ENCODE peak calls at places on chromosome 20, in ten cellular contexts. Y is neural progenitor cell, C is astrocyte of the spinal cord, J is heart left ventricle, K is pancreas, M is BJ, Z is astrocyte of the cerebellum, O is mammary epithelial cell, G is IMR-90, E is lower lobe of right lung. I is an unnamed sample.

GRCh38 chr20:58740356-58741308 is 48.0 kb downstream of the NPEPL1 start:
- DNase-seq in Y (no peak), C (no peak), J (no peak), K (peak), M (no peak), Z (no peak), O (no peak), G (no peak), E (no peak), I (no peak)

GRCh38 chr20:37727247-37727956 is 33.6 kb downstream of the CTNNBL1 start:
- DNase-seq in Y (peak), C (no peak), J (peak), K (no peak), M (no peak), Z (no peak), O (no peak), G (no peak), E (no peak), I (no peak)

GRCh38 chr20:14986026-14986655 is 648.7 kb upstream of the FLRT3 start:
- DNase-seq in Y (no peak), C (peak), J (peak), K (peak), M (no peak), Z (no peak), O (peak), G (no peak), E (peak), I (peak)

GRCh38 chr20:19890358-19891117 is 126.6 kb upstream of the NAA20 start:
- DNase-seq in Y (no peak), C (no peak), J (no peak), K (no peak), M (no peak), Z (no peak), O (no peak), G (no peak), E (no peak), I (no peak)

GRCh38 chr20:32168184-32168910 is 39.2 kb downstream of the PLAGL2 start:
- DNase-seq in Y (peak), C (peak), J (no peak), K (no peak), M (no peak), Z (peak), O (no peak), G (peak), E (no peak), I (no peak)

GRCh38 chr20:21395666-21396044 is 1.7 kb downstream of the NKX2-4 start:
- DNase-seq in Y (peak), C (no peak), J (no peak), K (no peak), M (no peak), Z (no peak), O (no peak), G (no peak), E (no peak), I (no peak)

GRCh38 chr20:3358676-3359340 is 48.7 kb downstream of the DNAAF9 start:
- DNase-seq in Y (peak), C (no peak), J (no peak), K (no peak), M (no peak), Z (no peak), O (no peak), G (no peak), E (no peak), I (no peak)

GRCh38 chr20:19310541-19310940 is 98.1 kb downstream of the SLC24A3 start:
- DNase-seq in Y (no peak), C (no peak), J (no peak), K (no peak), M (no peak), Z (no peak), O (no peak), G (no peak), E (no peak), I (no peak)

GRCh38 chr20:50320005-50320909 is 129.6 kb downstream of the CEBPB start:
- DNase-seq in Y (no peak), C (no peak), J (no peak), K (no peak), M (no peak), Z (no peak), O (peak), G (no peak), E (peak), I (no peak)

GRCh38 chr20:36235892-36236785 is at the start of gene AAR2:
- DNase-seq in Y (peak), C (peak), J (peak), K (peak), M (peak), Z (peak), O (peak), G (peak), E (peak), I (peak)

GRCh38 chr20:23136893-23137745 is 51.0 kb upstream of the CD93 start:
- DNase-seq in Y (no peak), C (no peak), J (no peak), K (no peak), M (no peak), Z (no peak), O (peak), G (no peak), E (peak), I (no peak)

GRCh38 chr20:3560578-3560977 is 89.8 kb downstream of the ATRN start:
- DNase-seq in Y (no peak), C (no peak), J (no peak), K (no peak), M (no peak), Z (no peak), O (peak), G (peak), E (no peak), I (no peak)

GRCh38 chr20:63735859-63736718 is at the start of gene LIME1:
- DNase-seq in Y (no peak), C (no peak), J (no peak), K (no peak), M (no peak), Z (no peak), O (no peak), G (no peak), E (peak), I (no peak)

GRCh38 chr20:36584018-36584481 is 10.7 kb downstream of the TGIF2 start:
- DNase-seq in Y (no peak), C (no peak), J (no peak), K (no peak), M (no peak), Z (no peak), O (no peak), G (no peak), E (no peak), I (no peak)

GRCh38 chr20:62190639-62191411 is 8.0 kb downstream of the MTG2 start:
- DNase-seq in Y (no peak), C (no peak), J (no peak), K (no peak), M (no peak), Z (no peak), O (no peak), G (no peak), E (peak), I (no peak)

GRCh38 chr20:53161073-53161472 is 188.9 kb downstream of the TSHZ2 start:
- DNase-seq in Y (no peak), C (no peak), J (no peak), K (no peak), M (no peak), Z (no peak), O (no peak), G (no peak), E (no peak), I (no peak)

GRCh38 chr20:55004044-55004443 is 528.7 kb downstream of the DOK5 start:
- DNase-seq in Y (no peak), C (no peak), J (no peak), K (no peak), M (no peak), Z (no peak), O (no peak), G (no peak), E (no peak), I (no peak)
- TF ChIP-seq CTCF in Y (no peak), C (no peak), J (no peak), K (no peak), M (no peak), Z (peak), O (peak), G (no peak), E (no peak), I (peak)

DNA sequence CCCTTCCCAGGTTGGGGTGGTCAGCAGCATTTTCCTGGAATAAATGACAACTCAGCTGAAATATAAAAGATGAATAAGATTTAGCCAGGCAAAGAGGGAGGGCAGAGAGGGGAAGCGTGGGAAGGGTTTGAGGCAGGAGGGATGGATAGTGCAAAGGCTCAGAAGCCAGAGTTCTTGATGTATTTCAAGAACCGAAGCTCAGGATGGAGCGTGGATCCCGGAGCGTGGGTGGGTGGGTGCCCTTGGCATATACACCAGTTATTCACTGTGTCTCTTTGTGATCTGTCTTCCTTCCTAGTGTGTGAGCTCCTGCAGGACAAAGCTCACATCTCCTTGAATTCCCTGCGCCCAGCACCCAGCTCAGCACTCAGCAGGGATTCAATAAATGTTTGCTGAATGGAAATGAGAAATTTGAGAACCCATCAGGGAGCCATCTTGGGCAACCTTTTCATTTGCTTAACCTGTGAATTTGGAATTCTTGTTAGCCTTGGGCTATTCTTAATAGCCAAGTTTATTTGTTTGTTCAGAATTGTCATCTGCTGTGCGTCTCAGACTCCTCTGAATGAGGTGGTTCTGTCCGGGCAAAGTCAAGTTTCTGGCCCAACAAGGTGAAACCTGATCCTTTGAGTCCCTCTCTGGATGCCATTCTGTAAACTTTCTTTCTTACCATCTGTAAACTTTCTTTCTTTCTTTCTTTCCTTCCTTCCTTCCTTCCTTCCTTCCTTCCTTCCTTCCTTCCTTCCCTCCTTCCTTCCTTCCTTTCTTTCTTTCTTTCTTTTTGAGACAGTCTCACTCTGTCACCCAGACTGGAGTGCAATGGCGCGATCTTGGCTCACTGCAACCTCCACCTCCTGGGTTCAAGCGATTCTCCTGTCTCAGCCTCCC is 13.3 kb upstream of the MMP9 start:
- DNase-seq in Y (no peak), C (no peak), J (no peak), K (no peak), M (no peak), Z (no peak), O (peak), G (no peak), E (peak), I (no peak)
- H3K4me3 ChIP-seq in Y (no peak), C (no peak), J (no peak), K (no peak), M (no peak), Z (no peak), O (no peak), G (no peak), E (no peak), I (no peak)

GRCh38 chr20:30286157-30286556 is 971.3 kb upstream of the DEFB115 start:
- DNase-seq in Y (no peak), C (no peak), J (no peak), K (no peak), M (no peak), Z (no peak), O (no peak), G (no peak), E (no peak), I (no peak)
- TF ChIP-seq CTCF in Y (no peak), C (no peak), J (no peak), K (peak), M (no peak), Z (no peak), O (no peak), G (no peak), E (no peak), I (peak)

DNA sequence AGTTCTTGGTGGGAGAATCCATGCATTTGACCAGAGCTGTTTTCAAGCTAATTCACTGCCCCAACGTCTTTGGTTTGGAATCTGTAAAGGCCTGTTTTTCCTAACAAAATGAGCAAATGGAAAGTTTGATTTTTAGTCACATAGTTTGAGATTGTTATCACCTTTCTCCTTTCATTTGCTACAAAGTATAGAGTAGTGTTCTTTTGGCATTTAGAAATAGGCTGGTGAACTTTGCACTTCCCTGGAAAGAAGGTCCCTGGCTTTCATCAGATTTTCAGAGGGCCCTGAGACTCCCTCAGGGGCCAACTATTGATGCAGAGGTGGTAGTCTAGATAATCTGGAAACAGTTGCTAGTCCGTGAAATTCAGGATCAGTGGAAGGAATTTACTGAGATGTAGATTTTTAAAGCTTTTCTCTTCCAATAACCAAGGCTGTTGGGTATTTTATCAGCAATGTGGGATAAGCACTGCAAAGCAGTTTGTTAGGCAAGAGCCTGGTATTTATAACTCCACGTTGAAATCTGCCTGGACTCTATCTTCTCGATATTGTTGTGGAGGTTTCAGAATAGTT is 1.7 kb downstream of the ARFGEF2 start:
- DNase-seq in Y (no peak), C (no peak), J (no peak), K (no peak), M (no peak), Z (no peak), O (no peak), G (no peak), E (no peak), I (no peak)
- H3K4me3 ChIP-seq in Y (peak), C (no peak), J (peak), K (no peak), M (no peak), Z (no peak), O (peak), G (no peak), E (peak), I (peak)

DNA sequence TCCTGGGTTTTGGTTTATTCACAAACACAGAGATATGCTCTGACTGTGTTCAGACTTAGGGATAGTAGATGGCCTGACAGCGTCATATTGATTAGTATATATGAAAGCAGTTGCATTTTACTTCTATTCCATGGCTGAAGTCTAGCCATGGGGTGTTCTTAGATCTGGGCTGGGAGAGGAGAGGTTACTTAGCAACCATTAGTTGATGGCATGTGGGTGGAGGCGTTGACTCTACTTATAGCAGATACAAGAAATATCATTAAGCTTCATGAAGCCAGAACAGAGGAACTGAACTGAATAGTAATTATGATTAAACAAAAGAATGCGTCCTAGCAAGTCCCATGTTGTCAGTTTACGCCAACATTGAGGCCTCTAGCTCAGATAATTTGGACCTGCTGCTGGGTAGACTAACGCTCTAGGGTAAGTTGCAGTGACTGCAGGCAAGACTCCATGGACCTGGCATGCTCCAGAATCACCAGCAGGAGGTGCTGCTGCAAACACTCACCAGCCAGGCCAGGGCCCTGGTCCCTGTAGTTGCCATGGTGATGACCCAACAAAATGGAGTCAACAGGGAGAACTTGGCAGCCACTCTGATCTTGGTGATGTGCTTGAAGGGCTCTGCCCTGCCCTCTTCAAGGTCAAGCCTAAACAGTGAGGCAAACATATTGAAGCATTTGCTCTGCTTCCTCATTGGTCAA is 477.4 kb downstream of the PREX1 start:
- DNase-seq in Y (peak), C (no peak), J (no peak), K (no peak), M (no peak), Z (no peak), O (no peak), G (no peak), E (no peak), I (no peak)
- TF ChIP-seq CTCF in Y (peak), C (peak), J (no peak), K (no peak), M (no peak), Z (peak), O (no peak), G (no peak), E (no peak), I (peak)

DNA sequence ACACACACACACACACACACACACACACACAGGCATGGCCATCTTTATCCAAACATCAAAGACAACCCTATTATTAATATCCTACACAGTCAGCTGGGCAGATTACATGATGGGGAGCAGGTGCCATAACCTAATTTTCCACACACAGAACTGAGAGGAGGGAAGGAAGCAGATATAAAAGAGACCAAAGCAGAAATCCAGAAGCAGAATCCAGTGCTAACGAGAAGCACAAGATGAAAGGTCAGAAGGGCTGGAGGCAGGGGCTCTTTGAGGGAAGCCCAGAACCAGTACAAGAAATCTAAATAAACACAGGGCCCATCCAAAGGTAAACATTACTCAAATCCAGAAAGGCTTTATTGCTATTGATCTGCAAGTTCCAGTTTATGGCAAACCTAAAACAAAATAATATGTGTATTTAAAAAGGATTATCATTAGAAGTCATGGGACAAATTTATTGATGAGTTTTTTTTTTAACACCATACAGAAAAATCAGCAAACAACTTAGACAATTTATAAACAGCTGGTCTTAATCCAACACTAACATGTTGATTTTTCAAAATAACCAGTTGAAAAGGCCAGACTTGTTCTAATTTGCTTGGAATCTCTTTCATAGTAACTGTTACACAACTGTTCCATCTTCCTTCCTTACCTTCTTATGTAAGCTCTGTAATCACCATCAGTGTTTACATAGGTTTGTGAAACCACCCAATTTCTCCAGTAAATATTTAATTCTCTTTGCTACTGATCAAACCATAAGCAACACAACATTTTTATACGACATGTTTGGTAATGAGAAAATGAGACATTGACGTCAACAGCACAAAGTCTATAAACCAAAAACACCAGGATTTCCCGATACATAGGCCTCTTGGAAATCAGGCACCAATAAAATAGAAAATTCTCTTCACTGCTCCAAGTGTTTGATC is 34.2 kb downstream of the SLC23A2 start:
- DNase-seq in Y (no peak), C (no peak), J (no peak), K (no peak), M (no peak), Z (no peak), O (no peak), G (peak), E (no peak), I (no peak)
- H3K4me3 ChIP-seq in Y (no peak), C (no peak), J (no peak), K (no peak), M (no peak), Z (no peak), O (no peak), G (no peak), E (no peak), I (no peak)

GRCh38 chr20:34709836-34710567 is 5.9 kb downstream of the TP53INP2 start:
- DNase-seq in Y (peak), C (peak), J (peak), K (peak), M (no peak), Z (no peak), O (no peak), G (peak), E (peak), I (no peak)
- TF ChIP-seq CTCF in Y (peak), C (peak), J (no peak), K (no peak), M (peak), Z (no peak), O (peak), G (peak), E (peak), I (peak)

I was measured in epithelial cell of proximal tubule.